ENCODE peak calls at places on chromosomes 12 and 14, in eight cellular contexts. Y is left lobe of liver; M is M059J; P is Panc1; J is activated CD4-positive, alpha-beta T cell treated with anti-CD3 and anti-CD28 coated beads for 24 hours; N is CD4-positive, alpha-beta T cell; F is HepG2; U is LoVo. W is an unnamed sample.

GRCh38 chr12:96034631-96035282 is 630 bp downstream of the LTA4H start:
- DNase-seq in F (peak; percentile 22), U (peak; percentile 34), Y (no peak), M (peak; percentile 18), J (no peak), P (no peak), N (peak; percentile 39), W (peak; percentile 5)

GRCh38 chr12:46269429-46270241 is 792 bp upstream of the SLC38A1 start:
- DNase-seq in P (no peak), N (peak; percentile 70), M (no peak), J (peak; percentile 61), U (peak; percentile 77), F (no peak), Y (no peak), W (no peak)

GRCh38 chr12:14577344-14577743 is 9.7 kb upstream of the PLBD1 start:
- DNase-seq in U (no peak), M (peak; percentile 21), F (no peak), Y (no peak), J (no peak), N (no peak), P (no peak), W (no peak)

GRCh38 chr12:58314610-58315009 is 373.2 kb downstream of the ATP23 start:
- DNase-seq in U (no peak), N (no peak), F (no peak), J (no peak), M (peak; percentile 69), P (no peak), Y (no peak), W (peak; percentile 71)

GRCh38 chr12:75944097-75944904 is 87.3 kb downstream of the PHLDA1 start:
- DNase-seq in Y (no peak), J (no peak), M (peak; percentile 94), P (peak; percentile 88), F (peak; percentile 97), N (no peak), U (peak; percentile 92), W (peak; percentile 89)

GRCh38 chr14:33592298-33592697 is 358.6 kb downstream of the EGLN3 start:
- DNase-seq in M (peak; percentile 23), N (no peak), P (no peak), Y (no peak), J (no peak), F (no peak), U (no peak), W (peak; percentile 8)

GRCh38 chr14:21317433-21317832 is 37.5 kb downstream of the RPGRIP1 start:
- DNase-seq in Y (no peak), M (no peak), N (no peak), P (no peak), J (no peak), U (no peak), F (no peak), W (no peak)

GRCh38 chr12:69354561-69355187 is 4.9 kb upstream of the YEATS4 start:
- DNase-seq in U (no peak), M (no peak), P (no peak), F (peak; percentile 49), N (no peak), J (no peak), Y (no peak), W (no peak)

GRCh38 chr14:50038398-50039119 is 77.8 kb downstream of the VCPKMT start:
- DNase-seq in J (peak; percentile 58), N (no peak), F (peak; percentile 20), Y (no peak), M (peak; percentile 99), P (peak; percentile 67), U (peak; percentile 47), W (peak; percentile 99)

GRCh38 chr12:78483767-78484315 is 380.7 kb upstream of the SYT1 start:
- DNase-seq in P (no peak), M (no peak), U (no peak), J (no peak), Y (no peak), F (no peak), N (no peak), W (no peak)

GRCh38 chr14:105528859-105529505 is 2.6 kb downstream of the TMEM121 start:
- DNase-seq in M (no peak), F (no peak), N (no peak), Y (peak; percentile 49), P (no peak), J (peak; percentile 31), U (no peak), W (no peak)

GRCh38 chr14:80645667-80646413 is 295.7 kb downstream of the CEP128 start:
- DNase-seq in U (no peak), Y (no peak), J (no peak), F (peak; percentile 16), N (no peak), M (no peak), P (no peak), W (no peak)

GRCh38 chr12:104742551-104742961 is 215.5 kb downstream of the SLC41A2 start:
- DNase-seq in J (no peak), F (no peak), U (no peak), M (no peak), Y (no peak), P (no peak), N (no peak), W (no peak)

GRCh38 chr12:63223128-63223527 is 72.1 kb upstream of the AVPR1A start:
- DNase-seq in U (no peak), P (no peak), Y (no peak), J (no peak), N (no peak), M (no peak), F (no peak), W (no peak)

GRCh38 chr14:68246074-68246980 is 426.7 kb downstream of the RAD51B start:
- DNase-seq in J (no peak), F (no peak), P (no peak), U (no peak), N (no peak), M (no peak), Y (no peak), W (no peak)

GRCh38 chr12:48925218-48925871 is at the start of gene FKBP11:
- DNase-seq in F (no peak), J (peak; percentile 53), N (peak; percentile 73), U (peak; percentile 74), P (no peak), M (no peak), Y (peak; percentile 72), W (peak; percentile 35)

GRCh38 chr12:27221625-27222387 is 22.3 kb upstream of the STK38L start:
- DNase-seq in F (no peak), M (no peak), N (no peak), Y (no peak), U (no peak), P (no peak), J (no peak), W (no peak)

GRCh38 chr14:95106966-95107365 is 50.4 kb downstream of the DICER1 start:
- DNase-seq in Y (no peak), P (no peak), N (no peak), U (no peak), M (no peak), F (no peak), J (no peak), W (no peak)

GRCh38 chr14:59677771-59678211 is 101.2 kb upstream of the CCDC175 start:
- DNase-seq in P (no peak), M (peak; percentile 12), Y (no peak), J (no peak), N (no peak), F (no peak), U (no peak), W (peak; percentile 18)

GRCh38 chr14:50601405-50601804 is 41.5 kb downstream of the ATL1 start:
- DNase-seq in U (peak; percentile 56), Y (no peak), J (no peak), F (no peak), P (no peak), N (no peak), M (no peak), W (peak; percentile 27)

GRCh38 chr12:107320929-107321618 is 227.7 kb upstream of the CRY1 start:
- DNase-seq in U (no peak), M (peak; percentile 40), J (peak; percentile 51), N (peak; percentile 78), P (no peak), F (no peak), Y (no peak), W (no peak)

GRCh38 chr12:72346331-72346944 is 74.3 kb downstream of the TRHDE start:
- DNase-seq in M (peak; percentile 79), P (peak; percentile 54), F (peak; percentile 62), Y (peak; percentile 63), J (peak; percentile 1), U (peak; percentile 80), N (no peak), W (peak; percentile 75)

GRCh38 chr12:6774557-6775062 is 2.3 kb downstream of the LAG3 start:
- DNase-seq in F (no peak), Y (no peak), J (no peak), N (no peak), U (no peak), P (no peak), M (no peak), W (no peak)

GRCh38 chr14:103558071-103558882 is 4.2 kb downstream of the BAG5 start:
- DNase-seq in U (no peak), M (peak; percentile 91), P (no peak), N (no peak), Y (no peak), F (no peak), J (no peak), W (peak; percentile 53)

GRCh38 chr12:45688188-45688587 is 41.3 kb upstream of the ARID2 start:
- DNase-seq in M (peak; percentile 54), J (no peak), Y (no peak), P (no peak), N (no peak), F (no peak), U (no peak), W (no peak)

GRCh38 chr14:85731198-85731597 is 201.3 kb downstream of the FLRT2 start:
- DNase-seq in N (no peak), F (no peak), J (no peak), M (no peak), Y (no peak), U (no peak), P (no peak), W (peak; percentile 11)

GRCh38 chr12:109735825-109736551 is 22.4 kb downstream of the FAM222A start:
- DNase-seq in J (no peak), M (no peak), F (no peak), P (no peak), Y (peak; percentile 88), N (peak; percentile 12), U (no peak), W (no peak)

GRCh38 chr12:78584695-78585094 is 279.9 kb upstream of the SYT1 start:
- DNase-seq in F (peak; percentile 6), U (peak; percentile 15), Y (no peak), J (no peak), P (no peak), M (peak; percentile 5), N (no peak), W (no peak)

GRCh38 chr14:106134901-106135300 is 608.5 kb downstream of the TMEM121 start:
- DNase-seq in U (no peak), J (no peak), N (no peak), P (no peak), F (no peak), M (no peak), Y (no peak), W (no peak)

GRCh38 chr12:124660846-124661245 is 93.4 kb upstream of the NCOR2 start:
- DNase-seq in M (no peak), F (no peak), N (no peak), P (no peak), Y (no peak), J (no peak), U (no peak), W (no peak)

GRCh38 chr14:30868736-30869135 is 5.6 kb upstream of the COCH start:
- DNase-seq in U (no peak), N (no peak), M (no peak), Y (no peak), J (no peak), F (no peak), P (no peak), W (no peak)

W was measured in HFFc6.